ENCODE peak calls at places on chromosome 3, in eight cellular contexts. One of them, this sample, is unnamed.

GRCh38 chr3:9397911-9398714 is 698 bp downstream of the SETD5 start:
- DNase-seq in body of pancreas: peak
- DNase-seq in dorsolateral prefrontal cortex: no peak
- DNase-seq in CD8-positive, alpha-beta T cell: peak
- DNase-seq in lower lobe of right lung: peak
- DNase-seq in DND-41: peak
- DNase-seq in psoas muscle: peak
- DNase-seq in glutamatergic neuron: peak
- DNase-seq in this sample: peak

GRCh38 chr3:65412591-65412990 is 626.1 kb downstream of the MAGI1 start:
- DNase-seq in body of pancreas: peak
- DNase-seq in dorsolateral prefrontal cortex: no peak
- DNase-seq in CD8-positive, alpha-beta T cell: no peak
- DNase-seq in lower lobe of right lung: no peak
- DNase-seq in DND-41: no peak
- DNase-seq in psoas muscle: peak
- DNase-seq in glutamatergic neuron: no peak
- DNase-seq in this sample: no peak

GRCh38 chr3:156760333-156760732 is 65.8 kb upstream of the LEKR1 start:
- DNase-seq in body of pancreas: no peak
- DNase-seq in dorsolateral prefrontal cortex: no peak
- DNase-seq in CD8-positive, alpha-beta T cell: no peak
- DNase-seq in lower lobe of right lung: no peak
- DNase-seq in DND-41: no peak
- DNase-seq in psoas muscle: no peak
- DNase-seq in glutamatergic neuron: no peak
- DNase-seq in this sample: peak

GRCh38 chr3:41426485-41426884 is 227.2 kb downstream of the CTNNB1 start:
- DNase-seq in body of pancreas: no peak
- DNase-seq in dorsolateral prefrontal cortex: no peak
- DNase-seq in CD8-positive, alpha-beta T cell: no peak
- DNase-seq in lower lobe of right lung: no peak
- DNase-seq in DND-41: no peak
- DNase-seq in psoas muscle: no peak
- DNase-seq in glutamatergic neuron: no peak
- DNase-seq in this sample: no peak

GRCh38 chr3:168155207-168155785 is 59.6 kb upstream of the GOLIM4 start:
- DNase-seq in body of pancreas: no peak
- DNase-seq in dorsolateral prefrontal cortex: no peak
- DNase-seq in CD8-positive, alpha-beta T cell: no peak
- DNase-seq in lower lobe of right lung: no peak
- DNase-seq in DND-41: no peak
- DNase-seq in psoas muscle: no peak
- DNase-seq in glutamatergic neuron: no peak
- DNase-seq in this sample: no peak

GRCh38 chr3:31423522-31423921 is 109.2 kb upstream of the STT3B start:
- DNase-seq in body of pancreas: no peak
- DNase-seq in dorsolateral prefrontal cortex: no peak
- DNase-seq in CD8-positive, alpha-beta T cell: no peak
- DNase-seq in lower lobe of right lung: no peak
- DNase-seq in DND-41: no peak
- DNase-seq in psoas muscle: no peak
- DNase-seq in glutamatergic neuron: no peak
- DNase-seq in this sample: no peak

GRCh38 chr3:31106912-31107311 is 212.5 kb upstream of the GADL1 start:
- DNase-seq in body of pancreas: no peak
- DNase-seq in dorsolateral prefrontal cortex: no peak
- DNase-seq in CD8-positive, alpha-beta T cell: no peak
- DNase-seq in lower lobe of right lung: no peak
- DNase-seq in DND-41: no peak
- DNase-seq in psoas muscle: no peak
- DNase-seq in glutamatergic neuron: no peak
- DNase-seq in this sample: peak

GRCh38 chr3:39920271-39920670 is 110.9 kb downstream of the MYRIP start:
- DNase-seq in body of pancreas: no peak
- DNase-seq in dorsolateral prefrontal cortex: no peak
- DNase-seq in CD8-positive, alpha-beta T cell: no peak
- DNase-seq in lower lobe of right lung: no peak
- DNase-seq in DND-41: no peak
- DNase-seq in psoas muscle: no peak
- DNase-seq in glutamatergic neuron: no peak
- DNase-seq in this sample: no peak

GRCh38 chr3:63061449-63061848 is 186.2 kb upstream of the CADPS start:
- DNase-seq in body of pancreas: peak
- DNase-seq in dorsolateral prefrontal cortex: no peak
- DNase-seq in CD8-positive, alpha-beta T cell: no peak
- DNase-seq in lower lobe of right lung: no peak
- DNase-seq in DND-41: no peak
- DNase-seq in psoas muscle: no peak
- DNase-seq in glutamatergic neuron: no peak
- DNase-seq in this sample: no peak

GRCh38 chr3:98778383-98778782 is 15.2 kb downstream of the ST3GAL6 start:
- DNase-seq in body of pancreas: no peak
- DNase-seq in dorsolateral prefrontal cortex: no peak
- DNase-seq in CD8-positive, alpha-beta T cell: no peak
- DNase-seq in lower lobe of right lung: no peak
- DNase-seq in DND-41: no peak
- DNase-seq in psoas muscle: no peak
- DNase-seq in glutamatergic neuron: no peak
- DNase-seq in this sample: no peak

GRCh38 chr3:49804141-49805041 is 1.3 kb downstream of the INKA1 start:
- DNase-seq in body of pancreas: no peak
- DNase-seq in dorsolateral prefrontal cortex: no peak
- DNase-seq in CD8-positive, alpha-beta T cell: no peak
- DNase-seq in lower lobe of right lung: peak
- DNase-seq in DND-41: no peak
- DNase-seq in psoas muscle: peak
- DNase-seq in glutamatergic neuron: no peak
- DNase-seq in this sample: no peak

GRCh38 chr3:136920904-136921649 is 36.7 kb upstream of the IL20RB start:
- DNase-seq in body of pancreas: no peak
- DNase-seq in dorsolateral prefrontal cortex: no peak
- DNase-seq in CD8-positive, alpha-beta T cell: no peak
- DNase-seq in lower lobe of right lung: no peak
- DNase-seq in DND-41: no peak
- DNase-seq in psoas muscle: no peak
- DNase-seq in glutamatergic neuron: no peak
- DNase-seq in this sample: no peak

GRCh38 chr3:95037097-95037496 is 974.2 kb downstream of the NSUN3 start:
- DNase-seq in body of pancreas: no peak
- DNase-seq in dorsolateral prefrontal cortex: no peak
- DNase-seq in CD8-positive, alpha-beta T cell: no peak
- DNase-seq in lower lobe of right lung: no peak
- DNase-seq in DND-41: no peak
- DNase-seq in psoas muscle: no peak
- DNase-seq in glutamatergic neuron: no peak
- DNase-seq in this sample: no peak

GRCh38 chr3:197430502-197430901 is 125.3 kb downstream of the BDH1 start:
- DNase-seq in body of pancreas: no peak
- DNase-seq in dorsolateral prefrontal cortex: no peak
- DNase-seq in CD8-positive, alpha-beta T cell: no peak
- DNase-seq in lower lobe of right lung: no peak
- DNase-seq in DND-41: no peak
- DNase-seq in psoas muscle: no peak
- DNase-seq in glutamatergic neuron: no peak
- DNase-seq in this sample: no peak

GRCh38 chr3:177960722-177961121 is 575.5 kb upstream of the KCNMB2 start:
- DNase-seq in body of pancreas: no peak
- DNase-seq in dorsolateral prefrontal cortex: no peak
- DNase-seq in CD8-positive, alpha-beta T cell: no peak
- DNase-seq in lower lobe of right lung: no peak
- DNase-seq in DND-41: no peak
- DNase-seq in psoas muscle: no peak
- DNase-seq in glutamatergic neuron: no peak
- DNase-seq in this sample: no peak

GRCh38 chr3:130834476-130834875 is 59.4 kb upstream of the ATP2C1 start:
- DNase-seq in body of pancreas: no peak
- DNase-seq in dorsolateral prefrontal cortex: no peak
- DNase-seq in CD8-positive, alpha-beta T cell: no peak
- DNase-seq in lower lobe of right lung: no peak
- DNase-seq in DND-41: no peak
- DNase-seq in psoas muscle: no peak
- DNase-seq in glutamatergic neuron: no peak
- DNase-seq in this sample: no peak

GRCh38 chr3:109553573-109554371 is 216.4 kb upstream of the DPPA4 start:
- DNase-seq in body of pancreas: no peak
- DNase-seq in dorsolateral prefrontal cortex: no peak
- DNase-seq in CD8-positive, alpha-beta T cell: no peak
- DNase-seq in lower lobe of right lung: no peak
- DNase-seq in DND-41: no peak
- DNase-seq in psoas muscle: no peak
- DNase-seq in glutamatergic neuron: no peak
- DNase-seq in this sample: no peak
- TF ChIP-seq CTCF in body of pancreas: no peak
- TF ChIP-seq CTCF in dorsolateral prefrontal cortex: no peak
- TF ChIP-seq CTCF in CD8-positive, alpha-beta T cell: no peak
- TF ChIP-seq CTCF in lower lobe of right lung: no peak
- TF ChIP-seq CTCF in DND-41: peak
- TF ChIP-seq CTCF in psoas muscle: no peak
- TF ChIP-seq CTCF in glutamatergic neuron: no peak
- TF ChIP-seq CTCF in this sample: no peak

GRCh38 chr3:172076212-172076611 is 36.8 kb downstream of the FNDC3B start:
- DNase-seq in body of pancreas: no peak
- DNase-seq in dorsolateral prefrontal cortex: no peak
- DNase-seq in CD8-positive, alpha-beta T cell: no peak
- DNase-seq in lower lobe of right lung: no peak
- DNase-seq in DND-41: no peak
- DNase-seq in psoas muscle: no peak
- DNase-seq in glutamatergic neuron: no peak
- DNase-seq in this sample: no peak

GRCh38 chr3:172073262-172073915 is 34.0 kb downstream of the FNDC3B start:
- DNase-seq in body of pancreas: no peak
- DNase-seq in dorsolateral prefrontal cortex: no peak
- DNase-seq in CD8-positive, alpha-beta T cell: no peak
- DNase-seq in lower lobe of right lung: no peak
- DNase-seq in DND-41: no peak
- DNase-seq in psoas muscle: no peak
- DNase-seq in glutamatergic neuron: no peak
- DNase-seq in this sample: no peak

GRCh38 chr3:172072543-172072942 is 33.2 kb downstream of the FNDC3B start:
- DNase-seq in body of pancreas: no peak
- DNase-seq in dorsolateral prefrontal cortex: no peak
- DNase-seq in CD8-positive, alpha-beta T cell: no peak
- DNase-seq in lower lobe of right lung: no peak
- DNase-seq in DND-41: no peak
- DNase-seq in psoas muscle: no peak
- DNase-seq in glutamatergic neuron: no peak
- DNase-seq in this sample: no peak

GRCh38 chr3:172074027-172074426 is 34.6 kb downstream of the FNDC3B start:
- DNase-seq in body of pancreas: no peak
- DNase-seq in dorsolateral prefrontal cortex: no peak
- DNase-seq in CD8-positive, alpha-beta T cell: no peak
- DNase-seq in lower lobe of right lung: no peak
- DNase-seq in DND-41: no peak
- DNase-seq in psoas muscle: no peak
- DNase-seq in glutamatergic neuron: no peak
- DNase-seq in this sample: no peak

DNA sequence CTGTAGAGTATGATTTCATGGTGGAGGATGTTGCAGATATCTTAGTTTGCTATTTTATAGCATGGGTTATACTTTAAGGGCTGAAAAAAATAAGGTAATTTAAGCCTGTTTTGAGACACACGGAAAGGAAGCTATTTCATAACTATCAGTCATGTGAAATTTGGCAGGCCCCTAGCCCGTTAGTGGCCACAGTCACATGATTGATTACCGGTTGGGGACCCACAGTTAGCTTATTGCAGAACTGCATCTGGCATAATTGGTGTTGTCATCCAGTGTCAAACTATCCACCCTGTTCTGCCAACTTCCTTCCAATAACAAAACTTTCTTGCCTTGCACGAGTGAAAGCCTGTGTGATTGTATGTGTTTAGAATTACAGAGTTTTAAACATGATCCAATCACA is 35.2 kb downstream of the FNDC3B start:
- DNase-seq in body of pancreas: peak
- DNase-seq in dorsolateral prefrontal cortex: no peak
- DNase-seq in CD8-positive, alpha-beta T cell: no peak
- DNase-seq in lower lobe of right lung: no peak
- DNase-seq in DND-41: no peak
- DNase-seq in psoas muscle: peak
- DNase-seq in glutamatergic neuron: no peak
- DNase-seq in this sample: no peak
- TF ChIP-seq CTCF in body of pancreas: no peak
- TF ChIP-seq CTCF in dorsolateral prefrontal cortex: no peak
- TF ChIP-seq CTCF in CD8-positive, alpha-beta T cell: no peak
- TF ChIP-seq CTCF in lower lobe of right lung: no peak
- TF ChIP-seq CTCF in DND-41: no peak
- TF ChIP-seq CTCF in psoas muscle: no peak
- TF ChIP-seq CTCF in glutamatergic neuron: no peak
- TF ChIP-seq CTCF in this sample: no peak

DNA sequence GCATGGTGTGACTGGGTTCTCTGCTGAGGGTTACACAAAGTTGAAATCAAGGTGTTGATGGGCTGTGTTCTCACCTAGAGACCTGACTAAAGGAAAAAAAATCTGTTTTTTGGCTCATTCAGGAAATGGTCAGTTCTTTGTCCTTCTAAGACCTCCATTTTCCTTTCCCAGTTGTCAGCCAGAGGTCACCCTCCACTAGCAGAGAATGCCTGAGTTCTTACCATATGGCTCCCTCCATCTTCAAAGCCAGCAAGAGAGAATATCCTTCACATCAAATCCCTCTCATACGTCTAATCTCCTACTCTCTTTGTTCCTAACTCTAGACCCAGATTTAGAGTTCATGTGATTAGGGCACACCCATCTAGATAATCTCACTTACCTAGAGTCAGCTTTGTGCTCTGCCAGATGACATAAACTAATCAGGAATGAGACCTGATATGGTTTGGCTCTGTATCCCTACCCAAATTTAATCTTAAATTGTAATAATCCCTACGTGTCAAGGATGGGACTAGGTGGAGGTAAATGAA is 19.4 kb downstream of the ANKRD28 start:
- DNase-seq in body of pancreas: no peak
- DNase-seq in dorsolateral prefrontal cortex: no peak
- DNase-seq in CD8-positive, alpha-beta T cell: no peak
- DNase-seq in lower lobe of right lung: no peak
- DNase-seq in DND-41: no peak
- DNase-seq in psoas muscle: no peak
- DNase-seq in glutamatergic neuron: no peak
- DNase-seq in this sample: no peak
- TF ChIP-seq CTCF in body of pancreas: no peak
- TF ChIP-seq CTCF in dorsolateral prefrontal cortex: no peak
- TF ChIP-seq CTCF in CD8-positive, alpha-beta T cell: no peak
- TF ChIP-seq CTCF in lower lobe of right lung: no peak
- TF ChIP-seq CTCF in DND-41: no peak
- TF ChIP-seq CTCF in psoas muscle: no peak
- TF ChIP-seq CTCF in glutamatergic neuron: no peak
- TF ChIP-seq CTCF in this sample: no peak

DNA sequence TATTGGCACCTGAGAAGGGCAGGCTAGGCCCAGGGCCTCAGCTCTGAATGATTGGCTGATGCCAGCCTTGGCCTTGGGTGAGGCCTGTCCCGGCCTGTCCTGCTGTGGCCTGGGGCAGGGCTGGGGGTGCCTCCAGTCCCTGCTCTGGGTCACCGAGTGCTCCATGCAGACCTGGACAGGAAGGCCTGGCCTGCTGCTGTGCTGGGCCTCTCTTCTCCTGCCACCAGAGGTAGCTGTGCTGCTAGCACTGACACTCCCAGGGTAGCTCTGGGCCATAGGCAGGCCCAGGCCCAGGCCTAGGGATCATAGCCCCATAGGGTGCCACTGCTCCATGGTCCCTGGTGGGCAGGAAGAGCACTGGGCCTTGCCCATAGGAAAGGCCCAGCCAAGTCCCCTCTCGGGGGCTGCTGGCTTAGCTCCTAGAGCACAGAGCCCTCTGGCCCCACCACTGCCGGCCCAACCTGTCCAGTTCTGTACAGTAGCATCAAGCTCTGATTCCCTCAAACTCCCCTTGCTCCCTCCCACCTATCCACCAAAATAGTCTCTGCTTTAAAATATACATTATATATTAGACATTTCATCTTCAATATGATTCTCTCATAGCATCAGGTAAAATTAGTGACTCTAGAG is 18.2 kb downstream of the ABTB1 start:
- DNase-seq in body of pancreas: peak
- DNase-seq in dorsolateral prefrontal cortex: peak
- DNase-seq in CD8-positive, alpha-beta T cell: no peak
- DNase-seq in lower lobe of right lung: peak
- DNase-seq in DND-41: no peak
- DNase-seq in psoas muscle: peak
- DNase-seq in glutamatergic neuron: peak
- DNase-seq in this sample: no peak
- TF ChIP-seq CTCF in body of pancreas: peak
- TF ChIP-seq CTCF in dorsolateral prefrontal cortex: peak
- TF ChIP-seq CTCF in CD8-positive, alpha-beta T cell: no peak
- TF ChIP-seq CTCF in lower lobe of right lung: peak
- TF ChIP-seq CTCF in DND-41: peak
- TF ChIP-seq CTCF in psoas muscle: peak
- TF ChIP-seq CTCF in glutamatergic neuron: peak
- TF ChIP-seq CTCF in this sample: no peak